ENCODE peak calls at places on chromosome 20, in seven cellular contexts. N is posterior vena cava; Y is adipocyte; C is Kasumi-1; X is neural crest cell; M is stimulated activated CD4-positive, alpha-beta T cell treated with anti-CD3 and anti-CD28 coated beads, Interleukin-15, amount 100 ng/mL, for 1 hour; L is PC-3. S is an unnamed sample.

GRCh38 chr20:51338692-51339440 is 203.7 kb downstream of the NFATC2 start:
- DNase-seq in N (no peak), Y (no peak), C (no peak), X (no peak), M (no peak), L (peak; percentile 33), S (no peak)

GRCh38 chr20:8045946-8046345 is 26.4 kb upstream of the TMX4 start:
- DNase-seq in N (no peak), Y (no peak), C (no peak), X (no peak), M (no peak), L (no peak), S (no peak)

GRCh38 chr20:23445596-23446217 is 6.2 kb downstream of the CSTL1 start:
- DNase-seq in N (no peak), Y (peak; percentile 64), C (no peak), X (no peak), M (no peak), L (peak; percentile 93), S (no peak)

GRCh38 chr20:57410398-57411323 is 19.5 kb downstream of the RBM38 start:
- DNase-seq in N (no peak), Y (no peak), C (no peak), X (no peak), M (no peak), L (no peak), S (no peak)

GRCh38 chr20:4944518-4944917 is 56.8 kb downstream of the SLC23A2 start:
- DNase-seq in N (no peak), Y (no peak), C (no peak), X (no peak), M (no peak), L (no peak), S (no peak)

GRCh38 chr20:39623584-39624234 is 661.6 kb downstream of the DHX35 start:
- DNase-seq in N (no peak), Y (no peak), C (no peak), X (no peak), M (no peak), L (no peak), S (no peak)

GRCh38 chr20:46324960-46325703 is 16.8 kb upstream of the CDH22 start:
- DNase-seq in N (no peak), Y (peak; percentile 42), C (peak; percentile 58), X (peak; percentile 45), M (no peak), L (peak; percentile 59), S (no peak)

GRCh38 chr20:32792316-32792715 is 27.4 kb upstream of the MAPRE1 start:
- DNase-seq in N (no peak), Y (peak; percentile 28), C (peak; percentile 60), X (peak; percentile 52), M (peak; percentile 12), L (no peak), S (peak; percentile 56)

GRCh38 chr20:43846516-43846905 is 68.1 kb upstream of the TOX2 start:
- DNase-seq in N (no peak), Y (no peak), C (no peak), X (no peak), M (no peak), L (no peak), S (no peak)

GRCh38 chr20:2101057-2101934 is at the start of gene STK35:
- DNase-seq in N (no peak), Y (no peak), C (peak; percentile 75), X (peak; percentile 61), M (peak; percentile 53), L (peak; percentile 66), S (no peak)

GRCh38 chr20:3783068-3783489 is 1.8 kb upstream of the SPEF1 start:
- DNase-seq in N (peak; percentile 73), Y (no peak), C (no peak), X (no peak), M (no peak), L (peak; percentile 39), S (no peak)